ENCODE peak calls at places on chromosomes 5 and 9, in seven cellular contexts. O is uterus, U is AG04450, K is ovary, A is A673, P is BJ, R is retinal pigment epithelial cell. I is an unnamed sample.

GRCh38 chr5:12174734-12175133 is 270.5 kb upstream of the CTNND2 start:
- DNase-seq in R (no peak), K (no peak), P (no peak), O (no peak), U (no peak), A (no peak), I (no peak)

GRCh38 chr9:109904666-109905065 is 124.7 kb downstream of the PALM2AKAP2 start:
- DNase-seq in O (no peak), K (no peak), R (no peak), A (no peak), U (no peak), P (peak), I (no peak)

GRCh38 chr5:152297866-152298265 is 107.2 kb downstream of the NMUR2 start:
- DNase-seq in U (no peak), A (no peak), R (no peak), O (no peak), K (no peak), P (no peak), I (no peak)

GRCh38 chr9:81317939-81318338 is 371.4 kb downstream of the TLE1 start:
- DNase-seq in U (no peak), A (no peak), K (no peak), R (peak), P (peak), O (no peak), I (no peak)

GRCh38 chr9:92650839-92651621 is 18.9 kb downstream of the IPPK start:
- DNase-seq in O (peak), U (no peak), K (peak), P (no peak), A (peak), R (no peak), I (peak)

GRCh38 chr5:125326114-125326513 is 579.7 kb upstream of the ZNF608 start:
- DNase-seq in P (no peak), K (no peak), U (peak), R (peak), A (peak), O (peak), I (no peak)

GRCh38 chr9:114946013-114946412 is 15.6 kb upstream of the TNFSF8 start:
- DNase-seq in A (no peak), O (no peak), P (no peak), U (no peak), R (no peak), K (no peak), I (no peak)

GRCh38 chr5:33557605-33558004 is 116.8 kb downstream of the TARS1 start:
- DNase-seq in R (no peak), A (no peak), P (no peak), U (no peak), K (no peak), O (no peak), I (no peak)

GRCh38 chr5:153964201-153965101 is 74.3 kb downstream of the FAM114A2 start:
- DNase-seq in A (no peak), O (no peak), P (no peak), U (no peak), R (no peak), K (no peak), I (no peak)

GRCh38 chr5:22391956-22392355 is 461.2 kb downstream of the CDH12 start:
- DNase-seq in U (no peak), O (no peak), K (no peak), A (no peak), P (no peak), R (no peak), I (no peak)

GRCh38 chr5:15391648-15392392 is 108.2 kb upstream of the FBXL7 start:
- DNase-seq in A (no peak), R (no peak), P (no peak), U (no peak), O (no peak), K (no peak), I (no peak)

GRCh38 chr5:104652271-104652861 is 1089.8 kb upstream of the NUDT12 start:
- DNase-seq in R (no peak), O (no peak), A (no peak), P (no peak), U (no peak), K (no peak), I (no peak)

GRCh38 chr9:33690156-33690908 is 105.0 kb upstream of the PRSS3 start:
- DNase-seq in P (no peak), U (no peak), R (no peak), O (no peak), A (no peak), K (no peak), I (no peak)

GRCh38 chr5:180098991-180099732 is 27.6 kb upstream of the RNF130 start:
- DNase-seq in A (no peak), P (no peak), R (no peak), U (no peak), K (no peak), O (peak), I (no peak)

GRCh38 chr5:159873680-159874079 is 42.6 kb upstream of the ADRA1B start:
- DNase-seq in A (no peak), K (no peak), U (no peak), R (no peak), P (no peak), O (no peak), I (no peak)

GRCh38 chr5:88955403-88955802 is 72.4 kb upstream of the MEF2C start:
- DNase-seq in P (no peak), R (no peak), K (no peak), U (no peak), O (no peak), A (no peak), I (no peak)

GRCh38 chr5:179773686-179774040 is 20.1 kb upstream of the LTC4S start:
- DNase-seq in A (no peak), R (no peak), U (no peak), O (no peak), P (no peak), K (no peak), I (no peak)

GRCh38 chr5:62547929-62548678 is 30.5 kb upstream of the LRRC70 start:
- DNase-seq in P (no peak), R (no peak), O (no peak), K (no peak), U (peak), A (no peak), I (no peak)

GRCh38 chr5:150488519-150489357 is 19.2 kb upstream of the NDST1 start:
- DNase-seq in U (no peak), A (no peak), K (peak), P (peak), R (no peak), O (peak), I (no peak)

GRCh38 chr5:58860680-58861079 is 277.8 kb downstream of the RAB3C start:
- DNase-seq in R (no peak), U (no peak), O (no peak), K (no peak), A (no peak), P (no peak), I (no peak)

GRCh38 chr5:102152906-102153787 is 142.9 kb downstream of the SLCO4C1 start:
- DNase-seq in P (no peak), O (no peak), U (no peak), R (no peak), K (no peak), A (peak), I (no peak)

GRCh38 chr9:136052433-136052880 is 42.6 kb downstream of the NACC2 start:
- DNase-seq in P (no peak), U (no peak), K (no peak), A (no peak), O (no peak), R (no peak), I (peak)

GRCh38 chr9:85483214-85483613 is 258.5 kb downstream of the AGTPBP1 start:
- DNase-seq in K (no peak), U (no peak), A (no peak), O (no peak), P (no peak), R (no peak), I (no peak)

GRCh38 chr9:126790561-126790960 is 14.3 kb upstream of the ZBTB43 start:
- DNase-seq in R (no peak), O (no peak), U (no peak), A (no peak), K (no peak), P (no peak), I (peak)

GRCh38 chr5:73282923-73283322 is 109.9 kb downstream of the TMEM174 start:
- DNase-seq in P (no peak), O (no peak), R (no peak), K (no peak), U (no peak), A (no peak), I (no peak)

GRCh38 chr5:1733369-1733768 is 66.3 kb downstream of the MRPL36 start:
- DNase-seq in A (no peak), O (no peak), K (no peak), R (no peak), P (no peak), U (no peak), I (peak)

GRCh38 chr5:173310861-173311515 is 17.2 kb downstream of the STC2 start:
- DNase-seq in U (no peak), R (no peak), K (peak), A (no peak), P (no peak), O (no peak), I (peak)

GRCh38 chr9:134551176-134551575 is 90.4 kb upstream of the COL5A1 start:
- DNase-seq in A (no peak), R (no peak), P (no peak), U (no peak), O (no peak), K (no peak), I (no peak)

GRCh38 chr5:145887217-145887616 is 14.4 kb upstream of the GRXCR2 start:
- DNase-seq in O (no peak), A (peak), P (no peak), K (no peak), R (no peak), U (no peak), I (no peak)

GRCh38 chr5:127757576-127757975 is 54.4 kb downstream of the CCDC192 start:
- DNase-seq in R (peak), K (no peak), O (no peak), A (peak), P (no peak), U (no peak), I (no peak)

GRCh38 chr5:68287976-68288755 is 72.6 kb downstream of the PIK3R1 start:
- DNase-seq in U (no peak), A (peak), O (peak), R (no peak), P (no peak), K (peak), I (peak)

GRCh38 chr9:138014570-138014958 is 137.0 kb downstream of the CACNA1B start:
- DNase-seq in P (no peak), K (peak), U (no peak), O (no peak), A (no peak), R (no peak), I (no peak)

GRCh38 chr5:75281716-75282465 is 45.2 kb upstream of the ANKRD31 start:
- DNase-seq in A (no peak), O (no peak), K (no peak), U (no peak), R (no peak), P (no peak), I (no peak)

GRCh38 chr5:128546658-128547281 is 8.7 kb upstream of the FBN2 start:
- DNase-seq in K (no peak), P (no peak), O (no peak), A (no peak), U (no peak), R (no peak), I (no peak)

GRCh38 chr5:143693691-143694252 is 118.2 kb upstream of the HMHB1 start:
- DNase-seq in U (no peak), P (no peak), R (no peak), O (no peak), A (no peak), K (no peak), I (no peak)

GRCh38 chr9:136721339-136722092 is 9.1 kb downstream of the DIPK1B start:
- DNase-seq in O (peak), A (peak), U (no peak), R (no peak), P (no peak), K (no peak), I (no peak)

GRCh38 chr5:127290019-127290945 is at the start of gene MEGF10:
- DNase-seq in R (no peak), P (no peak), K (peak), U (no peak), O (peak), A (peak), I (peak)

GRCh38 chr5:85441138-85441537 is 1056.5 kb upstream of the EDIL3 start:
- DNase-seq in P (no peak), A (no peak), U (no peak), R (peak), O (no peak), K (no peak), I (no peak)

GRCh38 chr5:67156976-67157583 is 39.5 kb downstream of the CD180 start:
- DNase-seq in K (no peak), A (peak), U (no peak), P (no peak), R (no peak), O (no peak), I (no peak)

GRCh38 chr9:136117291-136118060 is 1.2 kb downstream of the TMEM250 start:
- DNase-seq in R (no peak), U (no peak), K (no peak), A (no peak), O (no peak), P (no peak), I (no peak)

GRCh38 chr9:4962085-4962484 is 23.0 kb upstream of the JAK2 start:
- DNase-seq in A (no peak), K (no peak), P (no peak), R (no peak), U (no peak), O (no peak), I (no peak)
- TF ChIP-seq CTCF in A (no peak), K (no peak), P (no peak), R (no peak), U (no peak), O (no peak), I (no peak)

GRCh38 chr5:174901336-174901735 is 177.0 kb downstream of the MSX2 start:
- DNase-seq in K (no peak), R (no peak), U (no peak), O (no peak), P (no peak), A (no peak), I (no peak)

GRCh38 chr5:174900176-174900692 is 175.9 kb downstream of the MSX2 start:
- DNase-seq in K (no peak), O (no peak), U (no peak), P (no peak), R (no peak), A (peak), I (no peak)

GRCh38 chr5:174897281-174897950 is 173.0 kb downstream of the MSX2 start:
- DNase-seq in U (no peak), P (no peak), O (no peak), R (no peak), K (no peak), A (no peak), I (no peak)

DNA sequence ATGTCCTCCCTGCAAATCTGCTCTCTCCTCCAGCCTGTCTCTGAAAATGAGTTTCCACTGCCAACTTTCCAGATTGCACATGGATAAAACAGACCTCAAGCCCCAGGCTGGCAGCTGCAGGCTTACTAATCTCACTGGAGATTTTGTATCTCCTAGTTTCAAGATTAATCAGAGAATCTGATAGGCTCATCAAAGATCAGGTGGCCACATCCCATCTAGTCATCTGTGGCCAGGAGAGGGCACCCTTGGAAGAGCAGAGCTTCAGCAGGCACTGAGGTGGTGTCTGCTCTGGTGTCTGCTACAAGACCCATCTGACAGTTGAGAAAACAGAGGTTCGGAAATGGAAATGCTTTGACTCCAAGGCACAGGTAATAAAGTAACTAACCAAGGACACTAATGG is 179.0 kb downstream of the MSX2 start:
- DNase-seq in U (no peak), P (no peak), A (peak), K (no peak), R (no peak), O (no peak), I (no peak)
- TF ChIP-seq CTCF in U (no peak), P (no peak), A (no peak), K (no peak), R (no peak), O (no peak), I (no peak)

GRCh38 chr9:90044710-90045151 is 439.9 kb downstream of the GADD45G start:
- DNase-seq in A (peak), K (no peak), R (no peak), P (peak), U (no peak), O (no peak), I (no peak)
- TF ChIP-seq CTCF in A (no peak), K (no peak), R (no peak), P (no peak), U (no peak), O (no peak), I (no peak)

GRCh38 chr5:130206686-130207085 is 302.4 kb downstream of the CHSY3 start:
- DNase-seq in O (no peak), U (no peak), R (no peak), K (no peak), A (no peak), P (no peak), I (no peak)
- TF ChIP-seq CTCF in O (no peak), U (no peak), R (no peak), K (no peak), A (no peak), P (no peak), I (no peak)

DNA sequence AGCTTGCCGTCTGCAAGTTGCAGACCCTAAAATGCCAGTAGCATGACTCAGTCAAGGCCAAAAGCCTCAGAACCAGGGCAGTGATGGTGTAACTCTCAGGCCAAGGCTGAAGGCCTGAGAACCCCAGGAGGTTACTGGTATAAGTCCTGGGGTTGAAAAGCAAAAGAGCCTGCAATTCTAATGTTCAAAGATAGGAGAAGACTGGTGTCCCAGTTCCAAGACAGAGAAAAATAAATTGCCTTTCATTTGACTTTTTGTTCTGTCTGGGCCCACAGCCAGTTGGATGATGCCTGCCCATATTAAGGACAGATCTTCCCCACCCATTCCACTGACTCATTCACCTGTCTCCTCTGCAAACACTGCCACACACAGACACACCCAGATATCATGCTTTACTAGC is 673.2 kb downstream of the CDH18 start:
- DNase-seq in U (no peak), O (no peak), R (peak), K (no peak), P (no peak), A (no peak), I (no peak)
- TF ChIP-seq CTCF in U (no peak), O (no peak), R (peak), K (no peak), P (no peak), A (no peak), I (peak)